ENCODE peak calls at places on chromosomes 12 and 14, in eight cellular contexts. K, O, S, E, R, C, G and F are unnamed samples.

GRCh38 chr14:22597771-22598098 is 365 bp upstream of the ABHD4 start:
- DNase-seq in K (no peak), O (no peak), S (no peak), E (no peak), R (no peak), C (no peak), G (no peak), F (no peak)

GRCh38 chr12:49549735-49550710 is 11.2 kb downstream of the KCNH3 start:
- DNase-seq in K (no peak), O (no peak), S (no peak), E (no peak), R (peak), C (no peak), G (no peak), F (no peak)

GRCh38 chr12:122951406-122951805 is 14.9 kb downstream of the ABCB9 start:
- DNase-seq in K (no peak), O (peak), S (peak), E (no peak), R (no peak), C (no peak), G (no peak), F (no peak)

GRCh38 chr12:107514887-107515445 is 170.6 kb upstream of the PWP1 start:
- DNase-seq in K (no peak), O (no peak), S (peak), E (no peak), R (no peak), C (no peak), G (no peak), F (no peak)

GRCh38 chr12:123859035-123859434 is 96.9 kb downstream of the DNAH10 start:
- DNase-seq in K (peak), O (no peak), S (no peak), E (no peak), R (no peak), C (no peak), G (no peak), F (no peak)

GRCh38 chr14:88189040-88189839 is 133.8 kb downstream of the KCNK10 start:
- DNase-seq in K (no peak), O (peak), S (peak), E (peak), R (peak), C (peak), G (peak), F (peak)

GRCh38 chr12:104573-105081 is 38.1 kb downstream of the IQSEC3 start:
- DNase-seq in K (no peak), O (no peak), S (no peak), E (no peak), R (peak), C (no peak), G (no peak), F (no peak)

GRCh38 chr14:71711619-71712018 is 220.6 kb upstream of the RGS6 start:
- DNase-seq in K (no peak), O (peak), S (peak), E (no peak), R (no peak), C (no peak), G (no peak), F (peak)

GRCh38 chr12:51811203-51811805 is 37.2 kb downstream of the FIGNL2 start:
- DNase-seq in K (no peak), O (no peak), S (no peak), E (no peak), R (no peak), C (no peak), G (no peak), F (no peak)

GRCh38 chr14:105025429-105025828 is 4.5 kb upstream of the CDCA4 start:
- DNase-seq in K (no peak), O (peak), S (no peak), E (no peak), R (no peak), C (no peak), G (no peak), F (no peak)

GRCh38 chr14:105317546-105317945 is 3.0 kb downstream of the PACS2 start:
- DNase-seq in K (peak), O (no peak), S (peak), E (no peak), R (no peak), C (no peak), G (no peak), F (no peak)

GRCh38 chr12:54005853-54006699 is 2.7 kb upstream of the HOXC8 start:
- DNase-seq in K (peak), O (peak), S (peak), E (peak), R (peak), C (peak), G (peak), F (peak)

GRCh38 chr12:29879606-29880308 is 96.0 kb upstream of the TMTC1 start:
- DNase-seq in K (no peak), O (no peak), S (no peak), E (no peak), R (no peak), C (no peak), G (no peak), F (no peak)

GRCh38 chr12:130838284-130838950 is 633 bp downstream of the STX2 start:
- DNase-seq in K (peak), O (peak), S (peak), E (no peak), R (no peak), C (peak), G (no peak), F (no peak)

GRCh38 chr12:68270358-68270757 is 17.0 kb upstream of the IL22 start:
- DNase-seq in K (no peak), O (no peak), S (no peak), E (no peak), R (no peak), C (no peak), G (no peak), F (no peak)

GRCh38 chr12:115771601-115772000 is 505.9 kb downstream of the MED13L start:
- DNase-seq in K (no peak), O (no peak), S (no peak), E (no peak), R (no peak), C (no peak), G (no peak), F (no peak)

GRCh38 chr12:88946377-88946997 is 366.2 kb upstream of the KITLG start:
- DNase-seq in K (peak), O (peak), S (peak), E (no peak), R (no peak), C (peak), G (no peak), F (no peak)

GRCh38 chr14:76958975-76959710 is 69.4 kb downstream of the IRF2BPL start:
- DNase-seq in K (no peak), O (peak), S (peak), E (no peak), R (no peak), C (peak), G (no peak), F (no peak)

GRCh38 chr12:56029166-56029519 is 8.3 kb downstream of the IKZF4 start:
- DNase-seq in K (no peak), O (peak), S (peak), E (no peak), R (no peak), C (no peak), G (no peak), F (no peak)

GRCh38 chr12:119758695-119759094 is 90.8 kb downstream of the PRKAB1 start:
- DNase-seq in K (no peak), O (no peak), S (no peak), E (no peak), R (no peak), C (no peak), G (no peak), F (no peak)

GRCh38 chr12:65886996-65887395 is 62.7 kb downstream of the HMGA2 start:
- DNase-seq in K (no peak), O (peak), S (peak), E (no peak), R (no peak), C (no peak), G (no peak), F (no peak)

GRCh38 chr12:119375619-119376018 is 41.1 kb downstream of the CCDC60 start:
- DNase-seq in K (no peak), O (no peak), S (no peak), E (no peak), R (no peak), C (no peak), G (no peak), F (no peak)

GRCh38 chr12:49223122-49223521 is 34.2 kb upstream of the TUBA1A start:
- DNase-seq in K (no peak), O (no peak), S (no peak), E (no peak), R (no peak), C (no peak), G (no peak), F (no peak)

GRCh38 chr14:28577711-28578131 is 188.9 kb upstream of the FOXG1 start:
- DNase-seq in K (no peak), O (peak), S (peak), E (no peak), R (no peak), C (no peak), G (no peak), F (peak)

GRCh38 chr14:97977711-97978261 is 1180.6 kb downstream of the VRK1 start:
- DNase-seq in K (peak), O (peak), S (no peak), E (peak), R (peak), C (peak), G (peak), F (no peak)

GRCh38 chr14:96191355-96191754 is 13.3 kb upstream of the BDKRB2 start:
- DNase-seq in K (no peak), O (no peak), S (no peak), E (no peak), R (no peak), C (no peak), G (no peak), F (no peak)

GRCh38 chr14:94423465-94424056 is 29.0 kb downstream of the SERPINA11 start:
- DNase-seq in K (peak), O (peak), S (peak), E (peak), R (peak), C (peak), G (no peak), F (peak)

GRCh38 chr14:72451081-72451972 is 442.6 kb downstream of the DPF3 start:
- DNase-seq in K (no peak), O (no peak), S (no peak), E (peak), R (peak), C (no peak), G (peak), F (no peak)

GRCh38 chr14:24630872-24631477 is 3.0 kb downstream of the GZMB start:
- DNase-seq in K (no peak), O (peak), S (peak), E (no peak), R (peak), C (no peak), G (no peak), F (peak)

GRCh38 chr14:90088160-90088559 is 26.4 kb downstream of the KCNK13 start:
- DNase-seq in K (peak), O (no peak), S (peak), E (no peak), R (no peak), C (no peak), G (no peak), F (no peak)

GRCh38 chr14:93343266-93343665 is 3.7 kb upstream of the COX8C start:
- DNase-seq in K (no peak), O (no peak), S (no peak), E (no peak), R (no peak), C (no peak), G (no peak), F (no peak)

GRCh38 chr14:69610859-69611263 is 535 bp upstream of the SUSD6 start:
- DNase-seq in K (no peak), O (no peak), S (peak), E (no peak), R (peak), C (no peak), G (no peak), F (no peak)

GRCh38 chr14:101577221-101577909 is 16.1 kb downstream of the DIO3 start:
- DNase-seq in K (no peak), O (no peak), S (no peak), E (no peak), R (no peak), C (no peak), G (no peak), F (no peak)